ENCODE peak calls at places on chromosomes 1 and 21, in ten cellular contexts. J, I, Q, A, H, N, X, W, P and D are unnamed samples.

GRCh38 chr1:171939730-171940129 is 98.4 kb downstream of the DNM3 start:
- DNase-seq in J (no peak), W (no peak), H (no peak), N (no peak), X (no peak), Q (no peak), P (no peak), I (no peak), A (no peak), D (no peak)

GRCh38 chr1:206128192-206128591 is 11.0 kb upstream of the AVPR1B start:
- DNase-seq in N (no peak), W (no peak), A (no peak), X (no peak), I (no peak), P (no peak), H (peak; percentile 20), J (no peak), Q (no peak), D (no peak)

GRCh38 chr1:177163844-177164379 is 600 bp downstream of the ASTN1 start:
- DNase-seq in P (no peak), I (no peak), H (no peak), N (no peak), X (no peak), Q (no peak), W (peak; percentile 33), J (no peak), A (no peak), D (no peak)

GRCh38 chr1:59340411-59341307 is 43.8 kb downstream of the FGGY start:
- DNase-seq in N (no peak), W (no peak), P (no peak), J (no peak), A (no peak), H (no peak), X (no peak), I (no peak), Q (no peak), D (no peak)

GRCh38 chr1:51517361-51518032 is 1.6 kb downstream of the EPS15 start:
- DNase-seq in J (peak; percentile 23), P (peak; percentile 23), Q (peak; percentile 26), I (no peak), N (no peak), X (no peak), H (peak; percentile 49), W (no peak), A (no peak), D (no peak)

GRCh38 chr1:228149341-228150020 is at the start of gene GJC2:
- DNase-seq in N (peak; percentile 77), I (peak; percentile 70), A (no peak), P (no peak), W (peak; percentile 82), X (peak; percentile 46), Q (no peak), H (no peak), J (no peak), D (no peak)

GRCh38 chr1:207321790-207322530 is 482 bp downstream of the CD55 start:
- DNase-seq in H (peak; percentile 50), X (no peak), I (no peak), Q (no peak), W (no peak), N (no peak), P (no peak), A (no peak), J (peak; percentile 9), D (no peak)

GRCh38 chr21:31108969-31109368 is 70.7 kb upstream of the KRTAP19-8 start:
- DNase-seq in J (peak; percentile 3), A (no peak), I (no peak), W (no peak), X (no peak), N (no peak), P (no peak), H (no peak), Q (no peak), D (no peak)

DNA sequence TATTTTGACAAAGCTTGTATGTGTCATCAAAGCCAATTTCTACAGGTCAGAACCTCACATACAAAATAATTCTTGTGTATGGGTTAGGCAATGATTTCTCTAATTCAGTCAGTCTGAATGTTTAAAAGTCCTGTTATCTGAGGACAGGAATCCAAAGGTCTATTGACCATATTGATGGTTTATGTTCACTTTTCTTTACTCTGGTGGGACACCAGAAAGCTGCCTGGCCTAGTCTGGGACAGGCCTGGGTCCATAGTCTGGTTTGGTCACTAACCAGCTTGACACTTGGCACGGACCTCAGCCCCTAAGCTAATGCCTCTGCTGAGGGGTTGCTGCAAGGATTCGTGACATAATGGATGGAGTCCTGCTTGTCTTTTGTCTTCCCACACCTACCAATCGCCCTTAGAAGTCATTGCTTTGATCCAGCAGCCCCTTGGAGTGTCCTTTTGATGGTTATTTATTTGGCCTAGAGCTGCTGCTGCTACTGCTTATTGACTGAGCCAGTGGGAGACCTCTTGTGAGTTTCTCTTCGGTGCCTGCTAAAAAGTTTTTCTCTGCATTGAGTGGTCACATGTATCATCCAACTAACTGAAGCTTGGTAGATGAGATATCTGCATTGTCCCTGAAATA is 15.7 kb downstream of the IFNAR2 start:
- DNase-seq in A (no peak), W (no peak), H (no peak), I (no peak), J (no peak), N (no peak), P (no peak), Q (no peak), X (peak; percentile 85), D (no peak)
- H3K4me1 ChIP-seq in A (peaks cover 75% of the 10 kb centered on the region), W (no peaks in the 10 kb centered on the region), H (peaks cover 4% of the 10 kb centered on the region), I (peaks cover 4% of the 10 kb centered on the region), J (no peaks in the 10 kb centered on the region), N (no peaks in the 10 kb centered on the region), P (no peaks in the 10 kb centered on the region), Q (no peaks in the 10 kb centered on the region), X (peaks cover 33% of the 10 kb centered on the region), D (peaks cover 70% of the 10 kb centered on the region)

GRCh38 chr1:3675436-3675835 is 23.1 kb downstream of the TP73 start:
- DNase-seq in P (no peak), J (no peak), A (no peak), N (no peak), I (no peak), Q (no peak), H (no peak), W (no peak), X (no peak), D (no peak)
- H3K27ac ChIP-seq in P (no peak overlapping the region), J (no peak overlapping the region), A (no peak overlapping the region), N (no peak overlapping the region), I (no peak overlapping the region), Q (no peak overlapping the region), H (no peak overlapping the region), W (no peak overlapping the region), X (no peak overlapping the region), D (no peak overlapping the region)

DNA sequence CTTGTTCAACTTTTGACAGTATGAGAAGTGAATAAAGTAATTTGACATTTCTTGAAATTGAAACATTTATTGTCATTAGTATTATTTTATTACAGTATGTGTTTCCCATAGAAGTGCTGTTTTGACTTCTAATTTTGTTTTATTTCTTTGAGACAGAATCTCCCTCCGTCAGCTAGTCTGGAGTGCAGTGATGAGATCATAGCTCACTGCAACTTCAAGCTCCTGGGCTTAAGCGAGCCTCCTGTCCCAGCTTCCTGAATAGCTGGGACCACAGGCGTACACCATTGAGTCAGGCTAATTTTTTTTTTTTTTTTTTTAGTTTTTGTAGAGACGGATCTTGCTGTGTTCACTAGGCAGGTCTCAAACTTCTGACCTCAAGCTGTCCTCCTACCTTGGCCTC is 29.2 kb downstream of the THRAP3 start:
- DNase-seq in X (no peak), A (no peak), Q (no peak), H (peak; percentile 56), I (no peak), P (no peak), N (no peak), W (no peak), J (peak; percentile 81), D (no peak)
- H3K4me1 ChIP-seq in X (peaks cover 77% of the 10 kb centered on the region), A (peaks cover 31% of the 10 kb centered on the region), Q (peaks cover 8% of the 10 kb centered on the region), H (peaks cover 2% of the 10 kb centered on the region), I (peaks cover 13% of the 10 kb centered on the region), P (peaks cover 34% of the 10 kb centered on the region), N (peaks cover 72% of the 10 kb centered on the region), W (peaks cover 15% of the 10 kb centered on the region), J (peaks cover 14% of the 10 kb centered on the region), D (peaks cover 6% of the 10 kb centered on the region)

GRCh38 chr1:161088587-161089110 is 709 bp downstream of the NECTIN4 start:
- DNase-seq in H (no peak), X (no peak), W (no peak), A (no peak), N (peak; percentile 47), P (no peak), Q (no peak), J (peak; percentile 48), I (no peak), D (no peak)

GRCh38 chr1:161085165-161085564 is 4.2 kb downstream of the NECTIN4 start:
- DNase-seq in J (peak; percentile 43), W (no peak), I (no peak), H (no peak), N (no peak), Q (no peak), P (no peak), A (no peak), X (no peak), D (no peak)

GRCh38 chr1:161083743-161084084 is 5.6 kb downstream of the NECTIN4 start:
- DNase-seq in P (no peak), X (no peak), Q (no peak), A (no peak), N (no peak), H (no peak), I (no peak), W (no peak), J (no peak), D (no peak)

GRCh38 chr1:161084205-161084988 is 5.0 kb downstream of the NECTIN4 start:
- DNase-seq in I (no peak), X (no peak), W (no peak), P (peak; percentile 61), A (no peak), H (no peak), J (peak; percentile 59), N (no peak), Q (no peak), D (no peak)

GRCh38 chr1:161086457-161086856 is 2.9 kb downstream of the NECTIN4 start:
- DNase-seq in W (no peak), N (no peak), I (no peak), J (no peak), A (no peak), P (no peak), Q (peak; percentile 41), H (no peak), X (no peak), D (no peak)
- H3K27ac ChIP-seq in W (no peak overlapping the region), N (peak overlapping the region; percentile 34), I (no peak overlapping the region), J (no peak overlapping the region), A (no peak overlapping the region), P (peak overlapping the region; percentile 79), Q (peak overlapping the region; percentile 32), H (no peak overlapping the region), X (no peak overlapping the region), D (no peak overlapping the region)